ENCODE peak calls at places on chromosomes 6 and 20, in four cellular contexts. H is NCI-H1436; R is stimulated activated CD8-positive, alpha-beta memory T cell treated with anti-CD3 and anti-CD28 coated beads, Interleukin-4, amount 100 ng/mL, for 1 hour; A is stimulated activated CD4-positive, alpha-beta T cell treated with anti-CD3 and anti-CD28 coated beads, Interleukin-12 subunit alpha, Interleukin-12 subunit beta, amount 100 ng/mL, for 48 hours. F is an unnamed sample.

GRCh38 chr20:35144694-35145093 is 2.4 kb downstream of the EDEM2 start:
- DNase-seq in H (no peak), R (no peak), A (no peak), F (no peak)

GRCh38 chr6:11953641-11954040 is 58.5 kb upstream of the HIVEP1 start:
- DNase-seq in H (no peak), R (no peak), A (no peak), F (no peak)

GRCh38 chr6:79040083-79040482 is 38.0 kb downstream of the PHIP start:
- DNase-seq in H (no peak), R (no peak), A (no peak), F (no peak)

GRCh38 chr6:18213439-18213838 is 50.9 kb downstream of the DEK start:
- DNase-seq in H (no peak), R (no peak), A (no peak), F (no peak)

GRCh38 chr6:37225350-37226169 is 32.0 kb upstream of the TBC1D22B start:
- DNase-seq in H (no peak), R (no peak), A (no peak), F (no peak)

GRCh38 chr6:167703781-167704180 is 122.9 kb upstream of the AFDN start:
- DNase-seq in H (no peak), R (no peak), A (no peak), F (no peak)

GRCh38 chr6:36660771-36661471 is 17.6 kb upstream of the CDKN1A start:
- DNase-seq in H (no peak), R (no peak), A (no peak), F (no peak)

GRCh38 chr6:29631209-29631810 is 1.7 kb downstream of the GABBR1 start:
- DNase-seq in H (no peak), R (no peak), A (no peak), F (no peak)

GRCh38 chr6:29938746-29939508 is 3.4 kb upstream of the HLA-A start:
- DNase-seq in H (no peak), R (no peak), A (no peak), F (no peak)

GRCh38 chr20:2652724-2653510 is 485 bp downstream of the NOP56 start:
- DNase-seq in H (peak), R (no peak), A (no peak), F (peak)

GRCh38 chr6:155850408-155850841 is 394.8 kb upstream of the NOX3 start:
- DNase-seq in H (no peak), R (no peak), A (no peak), F (no peak)

GRCh38 chr6:6220718-6221117 is 99.7 kb downstream of the F13A1 start:
- DNase-seq in H (no peak), R (no peak), A (no peak), F (no peak)

GRCh38 chr20:49937023-49937929 is 1.1 kb downstream of the RNF114 start:
- DNase-seq in H (no peak), R (no peak), A (no peak), F (peak)

GRCh38 chr6:30881987-30882763 is 2.1 kb upstream of the DDR1 start:
- DNase-seq in H (no peak), R (no peak), A (no peak), F (no peak)

GRCh38 chr6:46510656-46511055 is 19.4 kb upstream of the RCAN2 start:
- DNase-seq in H (no peak), R (no peak), A (no peak), F (no peak)

GRCh38 chr6:24949020-24949569 is 13.3 kb upstream of the RIPOR2 start:
- DNase-seq in H (no peak), R (no peak), A (no peak), F (peak)

GRCh38 chr6:4607026-4607704 is 169.0 kb upstream of the CDYL start:
- DNase-seq in H (no peak), R (no peak), A (no peak), F (peak)

GRCh38 chr6:38152620-38153019 is 333.1 kb downstream of the ZFAND3 start:
- DNase-seq in H (no peak), R (no peak), A (no peak), F (no peak)

GRCh38 chr6:135280375-135281136 is 99.4 kb downstream of the MYB start:
- DNase-seq in H (no peak), R (no peak), A (no peak), F (no peak)

GRCh38 chr20:64064145-64064698 is 1.2 kb downstream of the TCEA2 start:
- DNase-seq in H (no peak), R (no peak), A (no peak), F (no peak)

GRCh38 chr20:57103146-57103800 is 163.2 kb downstream of the BMP7 start:
- DNase-seq in H (no peak), R (no peak), A (no peak), F (no peak)

GRCh38 chr6:47690209-47690608 is 8.2 kb upstream of the ADGRF4 start:
- DNase-seq in H (no peak), R (no peak), A (no peak), F (no peak)

GRCh38 chr6:107115695-107116327 is 496 bp upstream of the BEND3 start:
- DNase-seq in H (peak), R (no peak), A (no peak), F (peak)

GRCh38 chr6:153856929-153857376 is 182.1 kb upstream of the OPRM1 start:
- DNase-seq in H (no peak), R (no peak), A (no peak), F (no peak)

GRCh38 chr20:53032021-53033001 is 60.2 kb downstream of the TSHZ2 start:
- DNase-seq in H (no peak), R (no peak), A (no peak), F (no peak)

GRCh38 chr6:47165918-47166317 is 123.8 kb upstream of the ADGRF1 start:
- DNase-seq in H (no peak), R (no peak), A (no peak), F (no peak)

GRCh38 chr20:23456416-23456815 is 3.7 kb upstream of the CST11 start:
- DNase-seq in H (no peak), R (no peak), A (no peak), F (no peak)

GRCh38 chr6:52598123-52598823 is 21.4 kb upstream of the TRAM2 start:
- DNase-seq in H (no peak), R (no peak), A (peak), F (no peak)

GRCh38 chr6:159929819-159930218 is 39.0 kb downstream of the MAS1 start:
- DNase-seq in H (no peak), R (no peak), A (peak), F (peak)

GRCh38 chr20:57584768-57585461 is 24.0 kb downstream of the PCK1 start:
- DNase-seq in H (no peak), R (no peak), A (no peak), F (no peak)